ENCODE peak calls at places on chromosomes 5 and 9, in ten cellular contexts. H is astrocyte of the cerebellum; I is astrocyte of the hippocampus; T is cardiac muscle cell; W is activated CD4-positive, alpha-beta T cell treated with anti-CD3 and anti-CD28 coated beads, Interleukin-2, amount 10 ng/mL, durations not matched to agents 7 days and 5 days; U is SK-N-SH; K is heart left ventricle; D is LoVo; Y is cardiac fibroblast; G is neuronal stem cell. J is an unnamed sample.

GRCh38 chr9:77589046-77589795 is 58.9 kb downstream of the GNA14 start:
- DNase-seq in W (no peak), I (no peak), Y (no peak), G (no peak), T (no peak), D (peak), H (no peak), K (no peak), U (no peak), J (no peak)

GRCh38 chr9:90979614-90980013 is 178.0 kb downstream of the SYK start:
- DNase-seq in I (no peak), W (no peak), H (no peak), K (no peak), T (no peak), U (no peak), D (no peak), Y (no peak), G (no peak), J (no peak)

GRCh38 chr9:109418827-109419226 is 79.3 kb downstream of the PTPN3 start:
- DNase-seq in I (peak), U (no peak), H (peak), W (no peak), G (peak), K (no peak), T (no peak), D (no peak), Y (no peak), J (no peak)

GRCh38 chr5:177963966-177964365 is 32.1 kb downstream of the PROP1 start:
- DNase-seq in K (no peak), T (no peak), I (no peak), Y (no peak), H (no peak), D (no peak), G (no peak), U (no peak), W (no peak), J (no peak)

GRCh38 chr5:180950291-180950949 is 38.2 kb upstream of the BTNL3 start:
- DNase-seq in H (no peak), K (no peak), Y (no peak), I (no peak), U (no peak), D (no peak), G (no peak), W (no peak), T (no peak), J (peak)

GRCh38 chr9:84136119-84136868 is 155.7 kb downstream of the RMI1 start:
- DNase-seq in D (peak), W (no peak), K (no peak), I (peak), T (no peak), H (peak), G (no peak), U (no peak), Y (peak), J (peak)

GRCh38 chr5:87605663-87606062 is 192.9 kb upstream of the CCNH start:
- DNase-seq in G (no peak), D (no peak), T (no peak), K (no peak), U (no peak), I (no peak), Y (no peak), H (no peak), W (no peak), J (no peak)

GRCh38 chr5:137431051-137431450 is 68.1 kb downstream of the SPOCK1 start:
- DNase-seq in I (peak), W (no peak), H (no peak), Y (no peak), U (no peak), G (no peak), T (no peak), D (no peak), K (no peak), J (no peak)

GRCh38 chr9:38066167-38066906 is 2.7 kb downstream of the SHB start:
- DNase-seq in T (no peak), U (no peak), W (no peak), I (peak), D (no peak), Y (no peak), G (no peak), H (no peak), K (no peak), J (no peak)